ENCODE peak calls at places on chromosomes 5 and 9, in eight cellular contexts. U is RWPE1, X is heart left ventricle, R is kidney, G is transverse colon, K is SK-N-SH, I is Calu3, J is fibroblast of lung. O is an unnamed sample.

GRCh38 chr5:56951946-56952691 is at the start of gene MIER3:
- DNase-seq in U (peak), X (peak), R (peak), G (peak), K (peak), I (peak), J (peak), O (peak)

GRCh38 chr5:1293416-1293996 is 1.4 kb downstream of the TERT start:
- DNase-seq in U (no peak), X (no peak), R (peak), G (no peak), K (no peak), I (no peak), J (no peak), O (no peak)

GRCh38 chr9:6733243-6733642 is 24.5 kb upstream of the KDM4C start:
- DNase-seq in U (no peak), X (no peak), R (no peak), G (no peak), K (no peak), I (no peak), J (no peak), O (no peak)

GRCh38 chr5:108521841-108522506 is 140.1 kb upstream of the FBXL17 start:
- DNase-seq in U (peak), X (no peak), R (no peak), G (no peak), K (peak), I (peak), J (peak), O (peak)

GRCh38 chr9:120348951-120349429 is 231.0 kb downstream of the CDK5RAP2 start:
- DNase-seq in U (peak), X (no peak), R (no peak), G (no peak), K (peak), I (peak), J (peak), O (no peak)

GRCh38 chr9:75109210-75109839 is 21.0 kb downstream of the OSTF1 start:
- DNase-seq in U (peak), X (no peak), R (no peak), G (no peak), K (no peak), I (no peak), J (peak), O (no peak)

GRCh38 chr9:90547896-90548295 is 94.7 kb downstream of the DIRAS2 start:
- DNase-seq in U (no peak), X (no peak), R (no peak), G (no peak), K (no peak), I (no peak), J (no peak), O (no peak)

GRCh38 chr5:132429451-132430440 is 60.2 kb downstream of the SLC22A5 start:
- DNase-seq in U (no peak), X (no peak), R (no peak), G (no peak), K (no peak), I (no peak), J (no peak), O (no peak)

GRCh38 chr5:73967347-73967746 is 341.4 kb downstream of the ARHGEF28 start:
- DNase-seq in U (no peak), X (no peak), R (no peak), G (no peak), K (no peak), I (no peak), J (no peak), O (no peak)

GRCh38 chr5:131303537-131303936 is 39.7 kb downstream of the CDC42SE2 start:
- DNase-seq in U (peak), X (no peak), R (no peak), G (no peak), K (no peak), I (no peak), J (peak), O (peak)

GRCh38 chr5:15794117-15794985 is 294.4 kb downstream of the FBXL7 start:
- DNase-seq in U (no peak), X (no peak), R (no peak), G (no peak), K (peak), I (no peak), J (peak), O (no peak)

GRCh38 chr9:126702501-126703329 is 89.0 kb downstream of the LMX1B start:
- DNase-seq in U (peak), X (no peak), R (peak), G (no peak), K (peak), I (peak), J (no peak), O (no peak)

GRCh38 chr5:103587185-103587748 is 24.7 kb upstream of the NUDT12 start:
- DNase-seq in U (peak), X (no peak), R (no peak), G (no peak), K (peak), I (no peak), J (peak), O (no peak)

GRCh38 chr9:121645853-121646807 is 5.3 kb upstream of the DAB2IP start:
- DNase-seq in U (no peak), X (peak), R (no peak), G (no peak), K (no peak), I (no peak), J (no peak), O (no peak)

GRCh38 chr9:21434202-21435014 is 5.8 kb upstream of the IFNA1 start:
- DNase-seq in U (peak), X (no peak), R (no peak), G (peak), K (peak), I (peak), J (peak), O (peak)

GRCh38 chr9:36970007-36970888 is 63.8 kb downstream of the PAX5 start:
- DNase-seq in U (peak), X (no peak), R (no peak), G (no peak), K (no peak), I (no peak), J (no peak), O (no peak)

GRCh38 chr9:107239474-107239873 is 43.6 kb upstream of the RAD23B start:
- DNase-seq in U (peak), X (no peak), R (no peak), G (no peak), K (no peak), I (no peak), J (peak), O (no peak)

GRCh38 chr5:109907189-109907588 is 217.5 kb downstream of the MAN2A1 start:
- DNase-seq in U (no peak), X (no peak), R (no peak), G (no peak), K (no peak), I (no peak), J (no peak), O (no peak)

GRCh38 chr9:119289740-119290139 is 79.5 kb downstream of the BRINP1 start:
- DNase-seq in U (peak), X (peak), R (no peak), G (peak), K (peak), I (no peak), J (no peak), O (no peak)

GRCh38 chr5:67494186-67494842 is 297.7 kb upstream of the CD180 start:
- DNase-seq in U (no peak), X (no peak), R (no peak), G (no peak), K (no peak), I (no peak), J (no peak), O (no peak)

GRCh38 chr9:6938873-6939272 is 181.1 kb downstream of the KDM4C start:
- DNase-seq in U (no peak), X (no peak), R (no peak), G (no peak), K (no peak), I (no peak), J (no peak), O (no peak)

GRCh38 chr5:145854651-145855258 is 18.1 kb downstream of the GRXCR2 start:
- DNase-seq in U (peak), X (no peak), R (no peak), G (peak), K (no peak), I (peak), J (peak), O (peak)

GRCh38 chr5:82494942-82495341 is 216.8 kb upstream of the RPS23 start:
- DNase-seq in U (no peak), X (no peak), R (no peak), G (no peak), K (no peak), I (no peak), J (peak), O (no peak)

GRCh38 chr9:134617246-134617645 is 24.4 kb upstream of the COL5A1 start:
- DNase-seq in U (no peak), X (no peak), R (no peak), G (no peak), K (no peak), I (no peak), J (no peak), O (no peak)

GRCh38 chr9:28999806-29000205 is 1426.5 kb upstream of the C9orf72 start:
- DNase-seq in U (peak), X (no peak), R (no peak), G (no peak), K (no peak), I (no peak), J (no peak), O (no peak)

GRCh38 chr5:107739661-107740060 is 68.9 kb upstream of the EFNA5 start:
- DNase-seq in U (peak), X (no peak), R (no peak), G (no peak), K (no peak), I (peak), J (no peak), O (no peak)

GRCh38 chr5:96934291-96934694 is 1.6 kb upstream of the LNPEP start:
- DNase-seq in U (peak), X (no peak), R (no peak), G (peak), K (no peak), I (no peak), J (no peak), O (peak)

GRCh38 chr5:57887851-57888621 is 405.4 kb upstream of the ACTBL2 start:
- DNase-seq in U (peak), X (peak), R (no peak), G (peak), K (peak), I (peak), J (peak), O (peak)

GRCh38 chr9:33942471-33943083 is 106.1 kb downstream of the UBAP2 start:
- DNase-seq in U (peak), X (no peak), R (no peak), G (no peak), K (no peak), I (no peak), J (peak), O (peak)

GRCh38 chr9:79362100-79363081 is 209.4 kb upstream of the TLE4 start:
- DNase-seq in U (peak), X (no peak), R (no peak), G (no peak), K (no peak), I (no peak), J (no peak), O (no peak)

GRCh38 chr5:135208555-135209494 is 174.8 kb upstream of the PITX1 start:
- DNase-seq in U (peak), X (no peak), R (peak), G (peak), K (no peak), I (peak), J (peak), O (peak)
- TF ChIP-seq CTCF in U (no peak), X (no peak), R (no peak), G (no peak), K (peak), I (no peak), J (peak), O (peak)

DNA sequence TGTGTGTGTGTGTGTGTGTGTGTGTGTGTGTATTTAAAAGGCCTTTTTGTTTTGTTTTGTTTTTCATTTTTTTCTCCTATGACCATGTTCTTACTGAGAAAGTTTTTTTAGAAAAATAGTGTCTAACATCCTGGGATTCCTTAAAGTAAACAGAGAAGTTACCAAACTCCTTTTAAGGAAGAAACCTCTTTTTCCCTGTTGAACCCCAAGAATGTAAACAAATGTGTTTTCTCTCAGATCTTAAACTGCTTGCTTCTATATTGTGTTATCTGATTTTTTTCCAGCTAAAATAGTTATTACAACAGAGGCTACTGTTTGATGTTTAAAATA is 49.5 kb upstream of the SNAPC3 start:
- DNase-seq in U (no peak), X (no peak), R (no peak), G (no peak), K (no peak), I (no peak), J (peak), O (peak)
- TF ChIP-seq CTCF in U (no peak), X (no peak), R (no peak), G (no peak), K (no peak), I (no peak), J (no peak), O (no peak)

DNA sequence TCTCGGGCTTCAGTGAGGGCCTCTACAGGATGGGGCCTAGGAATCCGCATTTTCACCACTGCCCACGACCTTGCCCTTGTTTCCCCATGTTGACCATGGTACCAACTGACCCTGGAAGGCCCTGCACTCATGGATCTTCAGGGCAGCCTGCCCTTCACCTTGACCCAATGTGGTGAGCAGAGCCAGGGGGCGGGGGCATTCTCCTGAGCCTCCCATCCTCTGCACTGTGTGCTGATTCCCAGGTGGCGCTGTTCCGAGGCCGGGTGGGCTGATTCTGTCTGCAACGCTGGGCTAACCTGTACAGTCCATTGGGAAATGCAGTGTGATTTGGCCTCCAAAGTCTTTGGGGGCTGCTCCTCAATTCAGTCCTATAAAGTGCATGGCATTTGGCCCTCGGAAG is 68.7 kb downstream of the SHB start:
- DNase-seq in U (no peak), X (no peak), R (peak), G (no peak), K (no peak), I (no peak), J (no peak), O (no peak)
- TF ChIP-seq CTCF in U (no peak), X (no peak), R (no peak), G (no peak), K (peak), I (no peak), J (no peak), O (no peak)

DNA sequence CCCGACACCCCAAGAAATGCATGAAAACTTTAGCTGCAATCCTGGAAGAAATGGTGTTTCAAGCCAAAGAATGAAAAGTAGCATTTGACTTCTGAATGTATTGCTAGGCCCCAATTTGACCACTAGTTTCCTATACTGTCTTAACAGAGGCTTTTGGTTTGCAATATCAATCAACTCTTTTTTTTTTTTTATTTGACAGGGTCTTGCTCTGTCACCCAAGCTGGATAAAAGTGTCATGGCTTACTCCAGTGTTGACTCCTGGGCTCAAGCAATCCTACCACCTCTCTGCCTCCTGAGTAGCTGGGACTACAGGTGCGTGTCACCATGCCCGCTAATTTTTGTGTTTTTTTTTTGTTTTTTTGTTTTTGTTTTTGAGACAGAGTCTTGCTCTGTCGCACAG is 3.2 kb upstream of the GPR107 start:
- DNase-seq in U (no peak), X (no peak), R (no peak), G (no peak), K (no peak), I (no peak), J (no peak), O (no peak)
- TF ChIP-seq CTCF in U (no peak), X (no peak), R (no peak), G (no peak), K (no peak), I (no peak), J (no peak), O (no peak)

O was measured in AG04450.